ENCODE peak calls at places on chromosome 22, in ten cellular contexts. One of them, this sample, is unnamed.

GRCh38 chr22:19782533-19782932 is 22.0 kb downstream of the TBX1 start:
- DNase-seq in GM12865: no peak
- DNase-seq in nephron progenitor cell: no peak
- DNase-seq in germinal center: no peak
- DNase-seq in SHP77: no peak
- DNase-seq in sciatic nerve: no peak
- DNase-seq in DMS 273 treated with DMSO at 0.1 percent for 48 hours: no peak
- DNase-seq in kidney: peak; percentile 27
- DNase-seq in HCEC 1CT: no peak
- DNase-seq in HS-5: no peak
- DNase-seq in this sample: no peak

GRCh38 chr22:41831828-41832552 is 915 bp upstream of the SREBF2 start:
- DNase-seq in GM12865: peak; percentile 36
- DNase-seq in nephron progenitor cell: no peak
- DNase-seq in germinal center: no peak
- DNase-seq in SHP77: no peak
- DNase-seq in sciatic nerve: no peak
- DNase-seq in DMS 273 treated with DMSO at 0.1 percent for 48 hours: no peak
- DNase-seq in kidney: no peak
- DNase-seq in HCEC 1CT: peak; percentile 26
- DNase-seq in HS-5: no peak
- DNase-seq in this sample: no peak

GRCh38 chr22:38685761-38686160 is 4.0 kb downstream of the TOMM22 start:
- DNase-seq in GM12865: no peak
- DNase-seq in nephron progenitor cell: no peak
- DNase-seq in germinal center: no peak
- DNase-seq in SHP77: no peak
- DNase-seq in sciatic nerve: no peak
- DNase-seq in DMS 273 treated with DMSO at 0.1 percent for 48 hours: no peak
- DNase-seq in kidney: no peak
- DNase-seq in HCEC 1CT: no peak
- DNase-seq in HS-5: no peak
- DNase-seq in this sample: no peak

GRCh38 chr22:50247748-50248147 is 2.9 kb upstream of the TUBGCP6 start:
- DNase-seq in GM12865: peak; percentile 86
- DNase-seq in nephron progenitor cell: peak; percentile 67
- DNase-seq in germinal center: peak; percentile 64
- DNase-seq in SHP77: peak; percentile 97
- DNase-seq in sciatic nerve: no peak
- DNase-seq in DMS 273 treated with DMSO at 0.1 percent for 48 hours: no peak
- DNase-seq in kidney: peak; percentile 84
- DNase-seq in HCEC 1CT: no peak
- DNase-seq in HS-5: no peak
- DNase-seq in this sample: no peak

GRCh38 chr22:35582861-35583670 is 34.1 kb downstream of the MB start:
- DNase-seq in GM12865: peak; percentile 73
- DNase-seq in nephron progenitor cell: peak; percentile 70
- DNase-seq in germinal center: peak; percentile 87
- DNase-seq in SHP77: peak; percentile 64
- DNase-seq in sciatic nerve: peak; percentile 68
- DNase-seq in DMS 273 treated with DMSO at 0.1 percent for 48 hours: no peak
- DNase-seq in kidney: peak; percentile 66
- DNase-seq in HCEC 1CT: peak; percentile 48
- DNase-seq in HS-5: peak; percentile 37
- DNase-seq in this sample: peak; percentile 26

GRCh38 chr22:35229865-35230264 is 27.4 kb upstream of the HMGXB4 start:
- DNase-seq in GM12865: peak; percentile 12
- DNase-seq in nephron progenitor cell: no peak
- DNase-seq in germinal center: no peak
- DNase-seq in SHP77: no peak
- DNase-seq in sciatic nerve: no peak
- DNase-seq in DMS 273 treated with DMSO at 0.1 percent for 48 hours: no peak
- DNase-seq in kidney: no peak
- DNase-seq in HCEC 1CT: no peak
- DNase-seq in HS-5: no peak
- DNase-seq in this sample: no peak

GRCh38 chr22:39732625-39733024 is 160.9 kb downstream of the ENTHD1 start:
- DNase-seq in GM12865: no peak
- DNase-seq in nephron progenitor cell: no peak
- DNase-seq in germinal center: no peak
- DNase-seq in SHP77: no peak
- DNase-seq in sciatic nerve: no peak
- DNase-seq in DMS 273 treated with DMSO at 0.1 percent for 48 hours: no peak
- DNase-seq in kidney: no peak
- DNase-seq in HCEC 1CT: no peak
- DNase-seq in HS-5: no peak
- DNase-seq in this sample: peak; percentile 59

GRCh38 chr22:38504731-38505594 is 1.1 kb downstream of the DDX17 start:
- DNase-seq in GM12865: peak; percentile 81
- DNase-seq in nephron progenitor cell: peak; percentile 49
- DNase-seq in germinal center: peak; percentile 13
- DNase-seq in SHP77: no peak
- DNase-seq in sciatic nerve: peak; percentile 69
- DNase-seq in DMS 273 treated with DMSO at 0.1 percent for 48 hours: no peak
- DNase-seq in kidney: peak; percentile 82
- DNase-seq in HCEC 1CT: peak; percentile 41
- DNase-seq in HS-5: no peak
- DNase-seq in this sample: no peak

GRCh38 chr22:42855211-42855610 is 1.9 kb downstream of the ARFGAP3 start:
- DNase-seq in GM12865: no peak
- DNase-seq in nephron progenitor cell: no peak
- DNase-seq in germinal center: no peak
- DNase-seq in SHP77: no peak
- DNase-seq in sciatic nerve: no peak
- DNase-seq in DMS 273 treated with DMSO at 0.1 percent for 48 hours: no peak
- DNase-seq in kidney: no peak
- DNase-seq in HCEC 1CT: no peak
- DNase-seq in HS-5: no peak
- DNase-seq in this sample: no peak

GRCh38 chr22:31291716-31292644 is at the start of gene PIK3IP1:
- DNase-seq in GM12865: peak; percentile 88
- DNase-seq in nephron progenitor cell: peak; percentile 80
- DNase-seq in germinal center: peak; percentile 73
- DNase-seq in SHP77: peak; percentile 90
- DNase-seq in sciatic nerve: peak; percentile 93
- DNase-seq in DMS 273 treated with DMSO at 0.1 percent for 48 hours: peak; percentile 66
- DNase-seq in kidney: peak; percentile 94
- DNase-seq in HCEC 1CT: peak; percentile 88
- DNase-seq in HS-5: peak; percentile 46
- DNase-seq in this sample: peak; percentile 65

GRCh38 chr22:45709004-45709739 is 37.5 kb downstream of the ATXN10 start:
- DNase-seq in GM12865: no peak
- DNase-seq in nephron progenitor cell: no peak
- DNase-seq in germinal center: no peak
- DNase-seq in SHP77: no peak
- DNase-seq in sciatic nerve: no peak
- DNase-seq in DMS 273 treated with DMSO at 0.1 percent for 48 hours: no peak
- DNase-seq in kidney: no peak
- DNase-seq in HCEC 1CT: peak; percentile 82
- DNase-seq in HS-5: peak; percentile 92
- DNase-seq in this sample: no peak

GRCh38 chr22:19270873-19271272 is 20.6 kb downstream of the CLTCL1 start:
- DNase-seq in GM12865: no peak
- DNase-seq in nephron progenitor cell: no peak
- DNase-seq in germinal center: no peak
- DNase-seq in SHP77: no peak
- DNase-seq in sciatic nerve: no peak
- DNase-seq in DMS 273 treated with DMSO at 0.1 percent for 48 hours: no peak
- DNase-seq in kidney: no peak
- DNase-seq in HCEC 1CT: no peak
- DNase-seq in HS-5: no peak
- DNase-seq in this sample: no peak

GRCh38 chr22:20566420-20567260 is 59.2 kb downstream of the MED15 start:
- DNase-seq in GM12865: no peak
- DNase-seq in nephron progenitor cell: no peak
- DNase-seq in germinal center: no peak
- DNase-seq in SHP77: no peak
- DNase-seq in sciatic nerve: no peak
- DNase-seq in DMS 273 treated with DMSO at 0.1 percent for 48 hours: no peak
- DNase-seq in kidney: no peak
- DNase-seq in HCEC 1CT: peak; percentile 75
- DNase-seq in HS-5: peak; percentile 75
- DNase-seq in this sample: no peak

GRCh38 chr22:30689622-30690021 is 5.1 kb upstream of the OSBP2 start:
- DNase-seq in GM12865: no peak
- DNase-seq in nephron progenitor cell: no peak
- DNase-seq in germinal center: no peak
- DNase-seq in SHP77: no peak
- DNase-seq in sciatic nerve: no peak
- DNase-seq in DMS 273 treated with DMSO at 0.1 percent for 48 hours: no peak
- DNase-seq in kidney: no peak
- DNase-seq in HCEC 1CT: no peak
- DNase-seq in HS-5: no peak
- DNase-seq in this sample: no peak

GRCh38 chr22:46148885-46149492 is 1.3 kb upstream of the PPARA start:
- DNase-seq in GM12865: no peak
- DNase-seq in nephron progenitor cell: no peak
- DNase-seq in germinal center: peak; percentile 44
- DNase-seq in SHP77: no peak
- DNase-seq in sciatic nerve: no peak
- DNase-seq in DMS 273 treated with DMSO at 0.1 percent for 48 hours: no peak
- DNase-seq in kidney: peak; percentile 57
- DNase-seq in HCEC 1CT: no peak
- DNase-seq in HS-5: no peak
- DNase-seq in this sample: no peak

GRCh38 chr22:28230682-28231081 is 311.6 kb upstream of the PITPNB start:
- DNase-seq in GM12865: no peak
- DNase-seq in nephron progenitor cell: no peak
- DNase-seq in germinal center: no peak
- DNase-seq in SHP77: no peak
- DNase-seq in sciatic nerve: no peak
- DNase-seq in DMS 273 treated with DMSO at 0.1 percent for 48 hours: no peak
- DNase-seq in kidney: no peak
- DNase-seq in HCEC 1CT: peak; percentile 13
- DNase-seq in HS-5: no peak
- DNase-seq in this sample: no peak

GRCh38 chr22:50032941-50033601 is 20.5 kb upstream of the IL17REL start:
- DNase-seq in GM12865: no peak
- DNase-seq in nephron progenitor cell: no peak
- DNase-seq in germinal center: no peak
- DNase-seq in SHP77: no peak
- DNase-seq in sciatic nerve: no peak
- DNase-seq in DMS 273 treated with DMSO at 0.1 percent for 48 hours: no peak
- DNase-seq in kidney: peak; percentile 64
- DNase-seq in HCEC 1CT: no peak
- DNase-seq in HS-5: no peak
- DNase-seq in this sample: no peak

GRCh38 chr22:35192121-35192918 is 65.0 kb upstream of the HMGXB4 start:
- DNase-seq in GM12865: no peak
- DNase-seq in nephron progenitor cell: no peak
- DNase-seq in germinal center: no peak
- DNase-seq in SHP77: no peak
- DNase-seq in sciatic nerve: no peak
- DNase-seq in DMS 273 treated with DMSO at 0.1 percent for 48 hours: no peak
- DNase-seq in kidney: no peak
- DNase-seq in HCEC 1CT: peak; percentile 34
- DNase-seq in HS-5: no peak
- DNase-seq in this sample: no peak

GRCh38 chr22:39292002-39292401 is 27.4 kb downstream of the RPL3 start:
- DNase-seq in GM12865: no peak
- DNase-seq in nephron progenitor cell: no peak
- DNase-seq in germinal center: no peak
- DNase-seq in SHP77: no peak
- DNase-seq in sciatic nerve: no peak
- DNase-seq in DMS 273 treated with DMSO at 0.1 percent for 48 hours: no peak
- DNase-seq in kidney: peak; percentile 89
- DNase-seq in HCEC 1CT: no peak
- DNase-seq in HS-5: no peak
- DNase-seq in this sample: no peak

GRCh38 chr22:45630436-45630835 is 41.2 kb upstream of the ATXN10 start:
- DNase-seq in GM12865: no peak
- DNase-seq in nephron progenitor cell: no peak
- DNase-seq in germinal center: no peak
- DNase-seq in SHP77: no peak
- DNase-seq in sciatic nerve: no peak
- DNase-seq in DMS 273 treated with DMSO at 0.1 percent for 48 hours: no peak
- DNase-seq in kidney: no peak
- DNase-seq in HCEC 1CT: no peak
- DNase-seq in HS-5: no peak
- DNase-seq in this sample: no peak

GRCh38 chr22:25797891-25798290 is 55.9 kb downstream of the MYO18B start:
- DNase-seq in GM12865: no peak
- DNase-seq in nephron progenitor cell: no peak
- DNase-seq in germinal center: no peak
- DNase-seq in SHP77: no peak
- DNase-seq in sciatic nerve: no peak
- DNase-seq in DMS 273 treated with DMSO at 0.1 percent for 48 hours: no peak
- DNase-seq in kidney: no peak
- DNase-seq in HCEC 1CT: no peak
- DNase-seq in HS-5: no peak
- DNase-seq in this sample: no peak

GRCh38 chr22:42056757-42057511 is 13.7 kb downstream of the NAGA start:
- DNase-seq in GM12865: no peak
- DNase-seq in nephron progenitor cell: no peak
- DNase-seq in germinal center: no peak
- DNase-seq in SHP77: no peak
- DNase-seq in sciatic nerve: no peak
- DNase-seq in DMS 273 treated with DMSO at 0.1 percent for 48 hours: no peak
- DNase-seq in kidney: no peak
- DNase-seq in HCEC 1CT: no peak
- DNase-seq in HS-5: no peak
- DNase-seq in this sample: no peak

GRCh38 chr22:44130076-44130711 is 50.5 kb upstream of the PARVG start:
- DNase-seq in GM12865: no peak
- DNase-seq in nephron progenitor cell: no peak
- DNase-seq in germinal center: no peak
- DNase-seq in SHP77: peak; percentile 83
- DNase-seq in sciatic nerve: peak; percentile 45
- DNase-seq in DMS 273 treated with DMSO at 0.1 percent for 48 hours: no peak
- DNase-seq in kidney: peak; percentile 40
- DNase-seq in HCEC 1CT: no peak
- DNase-seq in HS-5: no peak
- DNase-seq in this sample: peak; percentile 26

GRCh38 chr22:50316114-50317065 is 8.9 kb upstream of the PLXNB2 start:
- DNase-seq in GM12865: no peak
- DNase-seq in nephron progenitor cell: no peak
- DNase-seq in germinal center: no peak
- DNase-seq in SHP77: no peak
- DNase-seq in sciatic nerve: no peak
- DNase-seq in DMS 273 treated with DMSO at 0.1 percent for 48 hours: no peak
- DNase-seq in kidney: peak; percentile 71
- DNase-seq in HCEC 1CT: no peak
- DNase-seq in HS-5: no peak
- DNase-seq in this sample: no peak

This sample was measured in NCI-H1417.